ENCODE peak calls at places on chromosomes 1 and 21, in five cellular contexts. One of them, this sample, is unnamed.

GRCh38 chr21:40730051-40730760 is 116.8 kb downstream of the DSCAM start:
- DNase-seq in frontal cortex: no peak
- DNase-seq in NCI-H460: no peak
- DNase-seq in HTR-8/SVneo: no peak
- DNase-seq in stimulated activated CD4-positive, alpha-beta T cell treated with anti-CD3 and anti-CD28 coated beads, Interleukin-2, amount 100 ng/mL, for 4 hours: no peak
- DNase-seq in this sample: no peak

GRCh38 chr1:180352588-180352987 is 122.5 kb downstream of the LHX4 start:
- DNase-seq in frontal cortex: no peak
- DNase-seq in NCI-H460: no peak
- DNase-seq in HTR-8/SVneo: no peak
- DNase-seq in stimulated activated CD4-positive, alpha-beta T cell treated with anti-CD3 and anti-CD28 coated beads, Interleukin-2, amount 100 ng/mL, for 4 hours: no peak
- DNase-seq in this sample: no peak

GRCh38 chr1:231629132-231629531 is 2.5 kb downstream of the DISC1 start:
- DNase-seq in frontal cortex: no peak
- DNase-seq in NCI-H460: peak; percentile 13
- DNase-seq in HTR-8/SVneo: no peak
- DNase-seq in stimulated activated CD4-positive, alpha-beta T cell treated with anti-CD3 and anti-CD28 coated beads, Interleukin-2, amount 100 ng/mL, for 4 hours: no peak
- DNase-seq in this sample: no peak

GRCh38 chr1:32250893-32251716 is at the start of gene LCK:
- DNase-seq in frontal cortex: no peak
- DNase-seq in NCI-H460: no peak
- DNase-seq in HTR-8/SVneo: no peak
- DNase-seq in stimulated activated CD4-positive, alpha-beta T cell treated with anti-CD3 and anti-CD28 coated beads, Interleukin-2, amount 100 ng/mL, for 4 hours: peak; percentile 50
- DNase-seq in this sample: no peak

GRCh38 chr1:99643021-99643779 is 2.7 kb upstream of the PALMD start:
- DNase-seq in frontal cortex: no peak
- DNase-seq in NCI-H460: no peak
- DNase-seq in HTR-8/SVneo: no peak
- DNase-seq in stimulated activated CD4-positive, alpha-beta T cell treated with anti-CD3 and anti-CD28 coated beads, Interleukin-2, amount 100 ng/mL, for 4 hours: no peak
- DNase-seq in this sample: no peak

GRCh38 chr1:33257388-33257758 is 1.1 kb downstream of the ZNF362 start:
- DNase-seq in frontal cortex: no peak
- DNase-seq in NCI-H460: no peak
- DNase-seq in HTR-8/SVneo: no peak
- DNase-seq in stimulated activated CD4-positive, alpha-beta T cell treated with anti-CD3 and anti-CD28 coated beads, Interleukin-2, amount 100 ng/mL, for 4 hours: no peak
- DNase-seq in this sample: no peak

GRCh38 chr1:15328785-15329480 is 80.8 kb upstream of the EFHD2 start:
- DNase-seq in frontal cortex: peak; percentile 53
- DNase-seq in NCI-H460: no peak
- DNase-seq in HTR-8/SVneo: no peak
- DNase-seq in stimulated activated CD4-positive, alpha-beta T cell treated with anti-CD3 and anti-CD28 coated beads, Interleukin-2, amount 100 ng/mL, for 4 hours: no peak
- DNase-seq in this sample: no peak

GRCh38 chr1:161119379-161120061 is 1.6 kb downstream of the NIT1 start:
- DNase-seq in frontal cortex: peak; percentile 52
- DNase-seq in NCI-H460: peak; percentile 78
- DNase-seq in HTR-8/SVneo: peak; percentile 19
- DNase-seq in stimulated activated CD4-positive, alpha-beta T cell treated with anti-CD3 and anti-CD28 coated beads, Interleukin-2, amount 100 ng/mL, for 4 hours: peak; percentile 65
- DNase-seq in this sample: peak; percentile 64

GRCh38 chr1:157181258-157181657 is 43.1 kb upstream of the ETV3 start:
- DNase-seq in frontal cortex: no peak
- DNase-seq in NCI-H460: no peak
- DNase-seq in HTR-8/SVneo: no peak
- DNase-seq in stimulated activated CD4-positive, alpha-beta T cell treated with anti-CD3 and anti-CD28 coated beads, Interleukin-2, amount 100 ng/mL, for 4 hours: no peak
- DNase-seq in this sample: peak; percentile 20

GRCh38 chr1:200452850-200453543 is 43.2 kb upstream of the ZNF281 start:
- DNase-seq in frontal cortex: no peak
- DNase-seq in NCI-H460: no peak
- DNase-seq in HTR-8/SVneo: no peak
- DNase-seq in stimulated activated CD4-positive, alpha-beta T cell treated with anti-CD3 and anti-CD28 coated beads, Interleukin-2, amount 100 ng/mL, for 4 hours: no peak
- DNase-seq in this sample: peak; percentile 48

GRCh38 chr1:114755006-114755936 is 2.5 kb downstream of the CSDE1 start:
- DNase-seq in frontal cortex: no peak
- DNase-seq in NCI-H460: no peak
- DNase-seq in HTR-8/SVneo: no peak
- DNase-seq in stimulated activated CD4-positive, alpha-beta T cell treated with anti-CD3 and anti-CD28 coated beads, Interleukin-2, amount 100 ng/mL, for 4 hours: no peak
- DNase-seq in this sample: no peak

GRCh38 chr1:111880866-111881837 is 108.3 kb downstream of the KCND3 start:
- DNase-seq in frontal cortex: no peak
- DNase-seq in NCI-H460: no peak
- DNase-seq in HTR-8/SVneo: no peak
- DNase-seq in stimulated activated CD4-positive, alpha-beta T cell treated with anti-CD3 and anti-CD28 coated beads, Interleukin-2, amount 100 ng/mL, for 4 hours: no peak
- DNase-seq in this sample: no peak

GRCh38 chr1:25562928-25563283 is 19.5 kb downstream of the LDLRAP1 start:
- DNase-seq in frontal cortex: no peak
- DNase-seq in NCI-H460: no peak
- DNase-seq in HTR-8/SVneo: no peak
- DNase-seq in stimulated activated CD4-positive, alpha-beta T cell treated with anti-CD3 and anti-CD28 coated beads, Interleukin-2, amount 100 ng/mL, for 4 hours: no peak
- DNase-seq in this sample: no peak

GRCh38 chr21:45974073-45975016 is 7.2 kb upstream of the COL6A1 start:
- DNase-seq in frontal cortex: peak; percentile 61
- DNase-seq in NCI-H460: no peak
- DNase-seq in HTR-8/SVneo: peak; percentile 64
- DNase-seq in stimulated activated CD4-positive, alpha-beta T cell treated with anti-CD3 and anti-CD28 coated beads, Interleukin-2, amount 100 ng/mL, for 4 hours: no peak
- DNase-seq in this sample: peak; percentile 66

GRCh38 chr1:74010206-74010605 is 187.8 kb downstream of the LRRIQ3 start:
- DNase-seq in frontal cortex: no peak
- DNase-seq in NCI-H460: no peak
- DNase-seq in HTR-8/SVneo: no peak
- DNase-seq in stimulated activated CD4-positive, alpha-beta T cell treated with anti-CD3 and anti-CD28 coated beads, Interleukin-2, amount 100 ng/mL, for 4 hours: no peak
- DNase-seq in this sample: no peak

GRCh38 chr1:3638027-3638426 is 11.9 kb downstream of the WRAP73 start:
- DNase-seq in frontal cortex: no peak
- DNase-seq in NCI-H460: no peak
- DNase-seq in HTR-8/SVneo: no peak
- DNase-seq in stimulated activated CD4-positive, alpha-beta T cell treated with anti-CD3 and anti-CD28 coated beads, Interleukin-2, amount 100 ng/mL, for 4 hours: no peak
- DNase-seq in this sample: no peak

GRCh38 chr1:9651565-9652378 is at the start of gene PIK3CD:
- DNase-seq in frontal cortex: no peak
- DNase-seq in NCI-H460: no peak
- DNase-seq in HTR-8/SVneo: peak; percentile 36
- DNase-seq in stimulated activated CD4-positive, alpha-beta T cell treated with anti-CD3 and anti-CD28 coated beads, Interleukin-2, amount 100 ng/mL, for 4 hours: no peak
- DNase-seq in this sample: peak; percentile 83

GRCh38 chr1:22228505-22228911 is 85.6 kb upstream of the WNT4 start:
- DNase-seq in frontal cortex: no peak
- DNase-seq in NCI-H460: no peak
- DNase-seq in HTR-8/SVneo: no peak
- DNase-seq in stimulated activated CD4-positive, alpha-beta T cell treated with anti-CD3 and anti-CD28 coated beads, Interleukin-2, amount 100 ng/mL, for 4 hours: no peak
- DNase-seq in this sample: no peak

GRCh38 chr1:211605613-211606326 is 26.8 kb upstream of the SLC30A1 start:
- DNase-seq in frontal cortex: no peak
- DNase-seq in NCI-H460: no peak
- DNase-seq in HTR-8/SVneo: no peak
- DNase-seq in stimulated activated CD4-positive, alpha-beta T cell treated with anti-CD3 and anti-CD28 coated beads, Interleukin-2, amount 100 ng/mL, for 4 hours: no peak
- DNase-seq in this sample: no peak

GRCh38 chr1:168102482-168102881 is 34.2 kb downstream of the GPR161 start:
- DNase-seq in frontal cortex: no peak
- DNase-seq in NCI-H460: no peak
- DNase-seq in HTR-8/SVneo: no peak
- DNase-seq in stimulated activated CD4-positive, alpha-beta T cell treated with anti-CD3 and anti-CD28 coated beads, Interleukin-2, amount 100 ng/mL, for 4 hours: no peak
- DNase-seq in this sample: no peak

GRCh38 chr21:35641271-35642016 is 418.9 kb downstream of the SETD4 start:
- DNase-seq in frontal cortex: no peak
- DNase-seq in NCI-H460: no peak
- DNase-seq in HTR-8/SVneo: no peak
- DNase-seq in stimulated activated CD4-positive, alpha-beta T cell treated with anti-CD3 and anti-CD28 coated beads, Interleukin-2, amount 100 ng/mL, for 4 hours: no peak
- DNase-seq in this sample: no peak

This sample was measured in iPS-NIHi11.